ENCODE peak calls at places on chromosomes 13 and 19, in five cellular contexts. B is body of pancreas, P is MCF 10A, T is BJ, Q is neural progenitor cell. W is an unnamed sample.

GRCh38 chr13:112172641-112173171 is 105.8 kb downstream of the SOX1 start:
- DNase-seq in P (no peak), Q (peak), B (no peak), T (no peak), W (no peak)

GRCh38 chr13:44305216-44305615 is 68.4 kb upstream of the SERP2 start:
- DNase-seq in T (no peak), B (no peak), Q (peak), P (no peak), W (no peak)

GRCh38 chr13:94559201-94559795 is 36.7 kb downstream of the TGDS start:
- DNase-seq in P (no peak), Q (no peak), B (no peak), T (no peak), W (no peak)

GRCh38 chr13:22487932-22488331 is 692.8 kb upstream of the SGCG start:
- DNase-seq in Q (no peak), P (no peak), B (no peak), T (no peak), W (no peak)

GRCh38 chr19:36009220-36009619 is 607 bp upstream of the SYNE4 start:
- DNase-seq in P (peak), T (no peak), B (peak), Q (peak), W (peak)

GRCh38 chr13:114064516-114065140 is 67.8 kb downstream of the RASA3 start:
- DNase-seq in Q (peak), B (no peak), P (peak), T (no peak), W (no peak)

GRCh38 chr19:17706750-17707181 is 12.5 kb upstream of the MAP1S start:
- DNase-seq in B (no peak), T (no peak), P (no peak), Q (peak), W (no peak)

GRCh38 chr19:28500982-28501633 is 711.8 kb downstream of the UQCRFS1 start:
- DNase-seq in T (no peak), B (no peak), P (no peak), Q (no peak), W (no peak)

GRCh38 chr13:32315255-32316029 is at the start of the genes BRCA2 and ZAR1L:
- DNase-seq in P (peak), Q (peak), T (peak), B (peak), W (no peak)

GRCh38 chr13:36639610-36640009 is 34.2 kb upstream of the SERTM1 start:
- DNase-seq in T (no peak), P (no peak), Q (no peak), B (no peak), W (no peak)

GRCh38 chr19:4014541-4015491 is 7.3 kb downstream of the PIAS4 start:
- DNase-seq in P (no peak), Q (peak), B (peak), T (no peak), W (no peak)

GRCh38 chr13:112059457-112060317 is 7.3 kb upstream of the SOX1 start:
- DNase-seq in Q (peak), P (no peak), T (no peak), B (no peak), W (no peak)

GRCh38 chr13:23796546-23796945 is 92.7 kb downstream of the MIPEP start:
- DNase-seq in P (no peak), Q (no peak), B (no peak), T (no peak), W (peak)

GRCh38 chr19:40216013-40216776 is 2.0 kb downstream of the TTC9B start:
- DNase-seq in P (no peak), B (no peak), T (no peak), Q (no peak), W (no peak)

GRCh38 chr13:74132768-74133656 is 1.2 kb downstream of the KLF12 start:
- DNase-seq in P (peak), T (no peak), Q (peak), B (peak), W (no peak)

GRCh38 chr13:23021921-23022320 is 158.9 kb upstream of the SGCG start:
- DNase-seq in T (no peak), Q (no peak), B (no peak), P (no peak), W (no peak)

GRCh38 chr13:113145911-113146598 is 12.4 kb upstream of the PROZ start:
- DNase-seq in B (no peak), P (no peak), T (no peak), Q (no peak), W (no peak)

GRCh38 chr13:35252536-35253205 is 223.8 kb downstream of the MAB21L1 start:
- DNase-seq in B (no peak), Q (no peak), P (no peak), T (no peak), W (no peak)

GRCh38 chr13:112722433-112723250 is 32.8 kb downstream of the ATP11A start:
- DNase-seq in T (no peak), Q (no peak), P (peak), B (peak), W (peak)

GRCh38 chr13:30332516-30333165 is 25.3 kb upstream of the KATNAL1 start:
- DNase-seq in T (no peak), B (no peak), Q (no peak), P (no peak), W (no peak)

GRCh38 chr19:4523306-4524110 is 5.2 kb upstream of the PLIN4 start:
- DNase-seq in P (peak), Q (peak), B (peak), T (no peak), W (no peak)

GRCh38 chr13:49419292-49419691 is 24.6 kb downstream of the CAB39L start:
- DNase-seq in B (no peak), Q (no peak), P (no peak), T (no peak), W (no peak)

GRCh38 chr13:33125821-33126570 is 109.8 kb downstream of the KL start:
- DNase-seq in P (peak), B (peak), Q (peak), T (peak), W (no peak)

GRCh38 chr13:33787051-33787591 is 30.8 kb upstream of the RFC3 start:
- DNase-seq in T (peak), B (no peak), P (peak), Q (no peak), W (no peak)

GRCh38 chr13:42973581-42973980 is 18.5 kb downstream of the EPSTI1 start:
- DNase-seq in T (no peak), B (no peak), Q (no peak), P (no peak), W (no peak)

GRCh38 chr19:35160629-35161433 is 6.3 kb downstream of the FXYD5 start:
- DNase-seq in B (no peak), P (no peak), T (no peak), Q (no peak), W (no peak)

GRCh38 chr13:64675256-64675892 is 2554.8 kb downstream of the PCDH9 start:
- DNase-seq in B (no peak), T (peak), P (peak), Q (no peak), W (no peak)

GRCh38 chr19:46065486-46065885 is 24.7 kb upstream of the IGFL4 start:
- DNase-seq in P (peak), T (peak), Q (no peak), B (no peak), W (no peak)

GRCh38 chr19:44648536-44649370 is 5.0 kb downstream of the PVR start:
- DNase-seq in Q (no peak), P (peak), T (no peak), B (no peak), W (no peak)

GRCh38 chr13:99376132-99376531 is 68.9 kb upstream of the GPR183 start:
- DNase-seq in T (no peak), Q (no peak), B (no peak), P (no peak), W (no peak)

GRCh38 chr13:23644527-23644926 is 74.3 kb downstream of the TNFRSF19 start:
- DNase-seq in T (no peak), Q (no peak), P (no peak), B (no peak), W (no peak)

GRCh38 chr13:36872621-36873020 is 47.4 kb downstream of the SMAD9 start:
- DNase-seq in Q (peak), B (no peak), T (no peak), P (no peak), W (no peak)

GRCh38 chr19:49119411-49120324 is at the start of gene PPFIA3:
- DNase-seq in Q (peak), P (peak), T (no peak), B (peak), W (no peak)

GRCh38 chr19:35718345-35719041 is 690 bp downstream of the KMT2B start:
- DNase-seq in B (peak), P (peak), Q (no peak), T (no peak), W (no peak)

DNA sequence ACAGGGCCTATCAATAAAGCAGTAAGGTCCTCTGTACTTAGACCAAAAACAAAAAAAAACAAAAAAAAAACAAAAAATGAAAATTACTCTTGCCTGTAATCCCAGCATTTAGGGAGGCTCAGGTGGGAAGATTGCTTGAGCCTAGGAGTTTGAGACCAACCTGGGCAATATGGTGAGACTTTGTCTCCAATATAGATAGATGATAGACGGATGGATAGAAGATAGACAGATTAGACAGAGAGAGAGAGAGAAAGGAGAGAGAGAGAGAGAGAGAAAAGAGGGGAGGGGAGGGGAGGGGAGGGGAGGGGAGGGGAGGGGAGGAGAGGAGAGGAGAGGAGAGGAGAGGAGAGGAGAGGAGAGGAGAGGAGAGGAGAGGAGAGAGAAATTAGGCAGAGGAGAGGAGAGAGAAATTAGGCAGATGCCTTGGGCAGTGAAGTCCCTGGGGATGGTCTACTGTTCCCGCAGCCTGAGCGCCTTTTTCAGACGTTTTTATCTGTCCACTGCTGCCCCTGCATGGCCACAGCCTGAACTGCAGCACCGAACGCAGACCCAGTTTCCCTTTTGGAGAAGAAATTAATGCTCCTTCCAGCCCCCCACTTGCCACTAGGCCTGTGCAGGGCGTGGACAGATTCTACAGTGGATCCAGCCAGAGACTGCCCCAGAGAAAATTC is 9.8 kb upstream of the ZNF627 start:
- DNase-seq in B (peak), T (no peak), P (peak), Q (peak), W (no peak)
- TF ChIP-seq CTCF in B (peak), T (peak), P (peak), Q (peak), W (peak)

GRCh38 chr13:46686171-46686570 is 110.8 kb downstream of the ESD start:
- DNase-seq in P (no peak), T (no peak), Q (no peak), B (no peak), W (no peak)

GRCh38 chr13:46682015-46682414 is 114.9 kb downstream of the ESD start:
- DNase-seq in P (no peak), Q (no peak), B (no peak), T (no peak), W (no peak)

GRCh38 chr13:46684287-46685001 is 112.5 kb downstream of the ESD start:
- DNase-seq in B (no peak), T (no peak), Q (peak), P (no peak), W (no peak)

GRCh38 chr13:46685006-46685730 is 111.8 kb downstream of the ESD start:
- DNase-seq in T (no peak), B (no peak), P (no peak), Q (no peak), W (no peak)

DNA sequence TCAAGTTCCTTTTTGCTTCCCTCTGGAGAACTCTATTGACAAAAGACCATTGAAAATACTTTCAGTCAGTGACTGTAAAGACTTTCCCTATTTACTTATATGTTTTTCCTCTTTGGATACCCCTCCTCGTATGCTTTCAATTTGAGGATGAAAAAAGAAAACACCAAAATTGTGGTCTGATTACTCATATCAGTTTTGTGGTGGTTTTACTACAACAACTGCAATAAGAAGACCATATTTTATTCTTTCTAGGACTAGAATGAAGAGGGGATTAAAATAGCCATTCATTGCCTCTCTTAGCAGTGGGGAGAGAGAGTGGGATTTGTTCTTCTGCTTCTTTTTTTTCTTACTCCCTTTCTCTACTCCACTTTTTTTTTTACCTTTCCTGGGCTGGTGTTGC is 113.1 kb downstream of the ESD start:
- DNase-seq in T (no peak), B (no peak), P (no peak), Q (no peak), W (no peak)
- TF ChIP-seq CTCF in T (no peak), B (no peak), P (no peak), Q (no peak), W (no peak)

DNA sequence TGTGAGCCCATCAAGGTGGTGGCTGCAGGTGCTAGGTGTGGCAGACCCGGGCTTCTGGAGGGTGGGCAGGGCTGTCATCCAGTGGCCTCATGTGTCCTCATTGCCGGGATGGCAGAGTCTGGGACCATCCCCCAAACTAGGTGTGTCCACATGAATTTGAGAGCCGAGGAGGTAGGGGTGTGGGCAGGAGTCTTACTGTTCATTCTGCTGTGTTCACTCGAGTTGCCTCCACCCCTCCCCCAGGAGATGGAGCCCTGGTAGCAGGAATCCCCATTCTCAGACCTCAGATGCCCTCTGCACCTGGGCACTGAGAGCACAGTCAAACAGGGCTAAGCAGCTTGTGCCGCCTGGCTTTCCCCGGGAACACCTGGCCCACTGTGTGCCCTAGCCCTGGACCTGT is 22.4 kb downstream of the NAXD start:
- DNase-seq in Q (no peak), T (no peak), P (no peak), B (no peak), W (no peak)
- TF ChIP-seq CTCF in Q (no peak), T (no peak), P (no peak), B (no peak), W (no peak)

GRCh38 chr13:52070929-52071523 is 46.5 kb downstream of the UTP14C start:
- DNase-seq in Q (no peak), T (no peak), B (no peak), P (peak), W (no peak)
- TF ChIP-seq CTCF in Q (no peak), T (peak), B (no peak), P (no peak), W (peak)

GRCh38 chr13:50587122-50587521 is 256.4 kb downstream of the DLEU7 start:
- DNase-seq in B (no peak), T (no peak), P (no peak), Q (no peak), W (no peak)

GRCh38 chr13:50589139-50589538 is 254.4 kb downstream of the DLEU7 start:
- DNase-seq in Q (no peak), T (peak), P (peak), B (no peak), W (no peak)

GRCh38 chr13:50587839-50588373 is 255.6 kb downstream of the DLEU7 start:
- DNase-seq in Q (no peak), B (no peak), P (no peak), T (no peak), W (no peak)

GRCh38 chr13:50589651-50590054 is 253.8 kb downstream of the DLEU7 start:
- DNase-seq in B (no peak), Q (no peak), T (peak), P (peak), W (no peak)

DNA sequence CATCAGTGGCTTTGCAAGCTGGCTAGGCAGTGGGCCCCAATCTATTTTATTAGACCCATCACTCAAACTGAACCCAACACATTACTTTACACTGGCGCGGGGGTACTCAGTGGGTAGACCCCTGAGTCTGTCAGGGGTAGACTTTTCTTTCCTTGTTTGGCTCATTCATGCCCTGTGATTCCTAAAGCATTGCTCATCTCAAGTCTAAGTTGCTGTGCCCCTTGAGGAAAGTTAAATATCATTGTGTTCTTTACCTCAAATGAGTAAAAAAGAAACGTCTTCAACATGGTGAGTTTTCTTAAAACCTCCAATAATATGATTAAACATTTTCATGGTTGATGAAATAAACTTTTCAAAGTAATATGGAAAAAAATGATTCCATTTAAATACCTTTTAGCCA is 254.8 kb downstream of the DLEU7 start:
- DNase-seq in T (no peak), Q (no peak), P (no peak), B (no peak), W (no peak)
- TF ChIP-seq CTCF in T (no peak), Q (no peak), P (no peak), B (no peak), W (no peak)

GRCh38 chr19:18831524-18832330 is at the start of gene UPF1:
- DNase-seq in Q (peak), T (peak), P (peak), B (peak), W (peak)

GRCh38 chr19:18833141-18833476 is 1.4 kb downstream of the UPF1 start:
- DNase-seq in T (no peak), Q (no peak), B (no peak), P (peak), W (no peak)

GRCh38 chr19:18830488-18830887 is 1.3 kb upstream of the UPF1 start:
- DNase-seq in Q (no peak), T (no peak), P (no peak), B (no peak), W (no peak)

GRCh38 chr19:18833849-18834643 is 2.3 kb downstream of the UPF1 start:
- DNase-seq in B (peak), T (no peak), P (peak), Q (peak), W (peak)

DNA sequence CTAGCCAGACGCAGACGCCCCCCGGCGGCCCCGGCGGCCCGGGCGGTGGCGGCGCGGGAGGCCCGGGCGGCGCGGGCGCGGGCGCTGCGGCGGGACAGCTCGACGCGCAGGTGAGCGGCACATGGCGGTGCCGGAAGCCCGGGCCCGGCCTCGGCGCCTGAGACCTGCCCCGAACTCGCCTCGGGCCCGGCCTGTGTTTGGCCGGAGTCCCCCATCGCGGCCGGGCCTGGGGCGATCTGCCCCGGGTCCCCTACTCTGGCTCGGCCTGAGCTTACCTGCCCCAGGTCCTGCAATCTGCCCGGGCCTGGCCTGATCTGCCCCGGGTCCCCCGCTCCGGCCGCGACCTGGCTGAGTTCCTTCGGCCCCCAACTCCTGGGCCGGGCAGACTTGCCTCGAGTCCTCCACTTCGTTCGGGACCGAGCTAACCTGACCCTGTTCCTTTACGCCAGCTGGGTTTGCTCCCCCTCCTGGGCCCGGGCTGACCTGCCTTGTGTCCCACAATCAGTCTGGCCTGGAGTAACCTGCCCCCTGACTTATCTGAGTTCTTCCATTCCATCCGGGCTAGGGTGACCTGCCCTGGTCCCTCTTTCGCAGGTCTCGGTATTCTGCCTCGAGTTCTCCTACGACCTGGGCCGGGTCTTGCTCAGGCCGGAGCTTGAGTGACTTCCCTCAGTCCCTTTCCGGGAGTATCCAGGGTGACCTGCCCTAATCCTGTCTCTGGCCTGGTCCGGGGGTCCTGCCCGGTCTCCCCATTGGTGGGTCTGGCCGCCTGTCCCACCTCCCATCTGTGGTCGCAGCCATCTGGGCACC is 777 bp downstream of the UPF1 start:
- DNase-seq in T (no peak), Q (peak), P (peak), B (peak), W (no peak)
- TF ChIP-seq CTCF in T (peak), Q (peak), P (peak), B (peak), W (no peak)

DNA sequence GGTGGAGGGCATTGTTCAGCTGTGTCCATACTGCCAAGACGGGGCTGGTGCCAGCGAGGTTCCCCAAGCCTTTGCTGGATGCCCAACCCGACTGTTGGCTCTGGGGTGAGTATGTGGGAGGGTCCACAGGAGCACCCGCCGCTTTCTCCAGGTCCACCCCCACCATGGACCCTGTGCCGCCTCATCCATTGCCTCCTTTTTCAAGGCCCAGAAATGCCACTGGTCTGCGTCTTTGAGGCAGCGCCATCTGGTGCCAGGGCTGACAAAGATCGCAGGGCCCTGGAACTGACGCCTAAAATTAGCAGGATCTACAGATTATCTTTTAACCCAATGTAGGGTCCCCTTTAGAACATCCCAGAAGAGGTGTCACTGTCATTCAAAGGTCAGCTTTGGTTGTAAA is 34.6 kb downstream of the NFIX start:
- DNase-seq in Q (peak), T (no peak), B (peak), P (peak), W (no peak)
- TF ChIP-seq CTCF in Q (peak), T (peak), B (peak), P (no peak), W (peak)

W was measured in LNCaP clone FGC.